ENCODE peak calls at places on chromosomes 12 and 14, in nine cellular contexts. A is endothelial cell of umbilical vein, C is cardiac fibroblast, H is pancreas, M is uterus, F is PC-3, E is gastrocnemius medialis, I is fibroblast of pulmonary artery, R is fibroblast of lung. V is an unnamed sample.

GRCh38 chr12:92740421-92740820 is 37.6 kb downstream of the PLEKHG7 start:
- DNase-seq in A (no peak), C (no peak), H (no peak), M (no peak), F (no peak), E (no peak), I (no peak), R (peak; percentile 44), V (no peak)

GRCh38 chr14:56331815-56332214 is 213.6 kb downstream of the PELI2 start:
- DNase-seq in A (no peak), C (no peak), H (no peak), M (no peak), F (no peak), E (no peak), I (peak; percentile 44), R (peak; percentile 56), V (no peak)

GRCh38 chr14:65302571-65303184 is 109.9 kb upstream of the FUT8 start:
- DNase-seq in A (no peak), C (no peak), H (no peak), M (no peak), F (peak; percentile 80), E (no peak), I (no peak), R (peak; percentile 31), V (no peak)

GRCh38 chr12:76268267-76268666 is 79.9 kb downstream of the BBS10 start:
- DNase-seq in A (no peak), C (peak; percentile 74), H (no peak), M (no peak), F (no peak), E (no peak), I (no peak), R (peak; percentile 64), V (no peak)

GRCh38 chr12:61808856-61809255 is 451.3 kb upstream of the USP15 start:
- DNase-seq in A (no peak), C (no peak), H (no peak), M (no peak), F (peak; percentile 9), E (no peak), I (no peak), R (no peak), V (no peak)

GRCh38 chr14:21406213-21406612 is 22.4 kb upstream of the SUPT16H start:
- DNase-seq in A (no peak), C (no peak), H (no peak), M (no peak), F (no peak), E (no peak), I (no peak), R (no peak), V (no peak)

GRCh38 chr14:30484976-30485375 is 74.0 kb upstream of the G2E3 start:
- DNase-seq in A (no peak), C (no peak), H (no peak), M (no peak), F (no peak), E (no peak), I (no peak), R (no peak), V (no peak)

GRCh38 chr12:116534341-116535121 is 24.6 kb upstream of the MAP1LC3B2 start:
- DNase-seq in A (peak; percentile 42), C (no peak), H (no peak), M (peak; percentile 68), F (peak; percentile 38), E (no peak), I (no peak), R (peak; percentile 59), V (no peak)

GRCh38 chr14:49946320-49947141 is 53.6 kb downstream of the ARF6 start:
- DNase-seq in A (peak; percentile 86), C (peak; percentile 81), H (no peak), M (no peak), F (peak; percentile 93), E (no peak), I (peak; percentile 74), R (peak; percentile 81), V (peak; percentile 69)

GRCh38 chr14:60095781-60096450 is 4.2 kb downstream of the PCNX4 start:
- DNase-seq in A (no peak), C (peak; percentile 81), H (no peak), M (no peak), F (peak; percentile 79), E (no peak), I (peak; percentile 66), R (peak; percentile 84), V (peak; percentile 28)

GRCh38 chr12:88242161-88242925 is 100.2 kb downstream of the TMTC3 start:
- DNase-seq in A (peak; percentile 89), C (peak; percentile 99), H (no peak), M (no peak), F (peak; percentile 98), E (no peak), I (peak; percentile 96), R (peak; percentile 99), V (peak; percentile 89)

GRCh38 chr12:26116829-26117228 is 8.0 kb downstream of the BHLHE41 start:
- DNase-seq in A (no peak), C (no peak), H (no peak), M (no peak), F (peak; percentile 48), E (no peak), I (no peak), R (peak; percentile 32), V (no peak)

GRCh38 chr14:70097576-70098256 is 91.0 kb downstream of the SLC8A3 start:
- DNase-seq in A (no peak), C (no peak), H (no peak), M (no peak), F (no peak), E (no peak), I (no peak), R (no peak), V (no peak)

GRCh38 chr12:97639702-97640101 is 177.1 kb downstream of the RMST start:
- DNase-seq in A (no peak), C (no peak), H (no peak), M (no peak), F (peak; percentile 34), E (no peak), I (no peak), R (peak; percentile 47), V (no peak)

GRCh38 chr12:50026691-50027090 is 1.4 kb upstream of the RACGAP1 start:
- DNase-seq in A (no peak), C (no peak), H (no peak), M (no peak), F (no peak), E (no peak), I (no peak), R (no peak), V (no peak)

GRCh38 chr12:124774462-124775167 is 89.0 kb downstream of the SCARB1 start:
- DNase-seq in A (no peak), C (peak; percentile 99), H (no peak), M (peak; percentile 57), F (peak; percentile 76), E (peak; percentile 35), I (peak; percentile 96), R (peak; percentile 99), V (peak; percentile 71)

GRCh38 chr12:51863921-51864700 is 15.6 kb upstream of the FIGNL2 start:
- DNase-seq in A (no peak), C (no peak), H (no peak), M (no peak), F (no peak), E (no peak), I (no peak), R (peak; percentile 64), V (no peak)

GRCh38 chr14:77043177-77043983 is 14.9 kb upstream of the IRF2BPL start:
- DNase-seq in A (peak; percentile 33), C (peak; percentile 96), H (no peak), M (peak; percentile 64), F (peak; percentile 93), E (no peak), I (peak; percentile 97), R (peak; percentile 94), V (no peak)

GRCh38 chr14:97299661-97300060 is 502.5 kb downstream of the VRK1 start:
- DNase-seq in A (no peak), C (no peak), H (no peak), M (no peak), F (no peak), E (no peak), I (no peak), R (no peak), V (no peak)
- TF ChIP-seq CTCF in A (no peak), C (no peak), H (no peak), M (no peak), F (peak; percentile 47), E (no peak), I (no peak), R (no peak), V (peak; percentile 44)

DNA sequence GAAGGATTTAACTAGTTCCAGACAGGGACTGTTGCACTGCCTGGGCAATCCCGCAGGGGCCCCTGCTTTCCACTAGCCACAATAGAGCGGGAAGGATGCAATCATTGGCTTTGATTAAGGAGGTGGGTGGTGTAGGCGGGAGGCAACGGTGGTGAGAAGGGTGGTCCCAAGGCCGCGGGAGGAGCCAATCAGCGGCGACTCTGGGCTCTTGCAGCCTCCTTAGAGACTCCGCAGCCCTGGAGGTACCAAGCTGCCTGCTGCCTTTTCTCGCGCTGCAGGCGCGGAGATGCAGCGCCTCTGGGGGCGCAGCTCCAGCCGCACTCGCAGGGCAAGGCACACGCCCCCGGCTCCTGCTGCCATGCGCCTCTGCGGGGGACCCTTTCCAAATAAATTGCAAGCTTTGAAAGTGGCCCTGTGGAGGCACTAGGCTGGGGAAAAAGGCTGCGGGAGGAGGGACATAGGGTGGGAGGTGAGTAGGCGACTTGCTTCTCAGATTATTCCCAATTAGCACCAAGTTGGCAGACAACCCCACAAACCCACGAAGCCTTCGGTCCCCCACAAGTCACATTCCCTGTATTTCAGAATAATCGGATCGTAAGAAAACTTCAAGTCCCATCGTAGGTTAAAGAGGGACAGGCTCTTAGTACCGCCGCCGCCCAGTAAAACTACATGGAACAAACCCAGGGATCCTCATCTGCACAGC is 860 bp upstream of the KCNA1 start:
- DNase-seq in A (no peak), C (no peak), H (no peak), M (no peak), F (no peak), E (no peak), I (no peak), R (peak; percentile 36), V (no peak)
- H3K4me3 ChIP-seq in A (no peak overlapping the region), C (no peak overlapping the region), H (no peak overlapping the region), M (no peak overlapping the region), F (no peak overlapping the region), E (peak overlapping the region; percentile 55), I (no peak overlapping the region), R (no peak overlapping the region), V (no peak overlapping the region)

GRCh38 chr14:47207636-47208035 is 467.8 kb downstream of the MDGA2 start:
- DNase-seq in A (peak; percentile 59), C (no peak), H (no peak), M (no peak), F (no peak), E (no peak), I (no peak), R (peak; percentile 9), V (no peak)
- TF ChIP-seq CTCF in A (peak; percentile 9), C (no peak), H (no peak), M (no peak), F (peak; percentile 45), E (no peak), I (no peak), R (no peak), V (peak; percentile 36)

DNA sequence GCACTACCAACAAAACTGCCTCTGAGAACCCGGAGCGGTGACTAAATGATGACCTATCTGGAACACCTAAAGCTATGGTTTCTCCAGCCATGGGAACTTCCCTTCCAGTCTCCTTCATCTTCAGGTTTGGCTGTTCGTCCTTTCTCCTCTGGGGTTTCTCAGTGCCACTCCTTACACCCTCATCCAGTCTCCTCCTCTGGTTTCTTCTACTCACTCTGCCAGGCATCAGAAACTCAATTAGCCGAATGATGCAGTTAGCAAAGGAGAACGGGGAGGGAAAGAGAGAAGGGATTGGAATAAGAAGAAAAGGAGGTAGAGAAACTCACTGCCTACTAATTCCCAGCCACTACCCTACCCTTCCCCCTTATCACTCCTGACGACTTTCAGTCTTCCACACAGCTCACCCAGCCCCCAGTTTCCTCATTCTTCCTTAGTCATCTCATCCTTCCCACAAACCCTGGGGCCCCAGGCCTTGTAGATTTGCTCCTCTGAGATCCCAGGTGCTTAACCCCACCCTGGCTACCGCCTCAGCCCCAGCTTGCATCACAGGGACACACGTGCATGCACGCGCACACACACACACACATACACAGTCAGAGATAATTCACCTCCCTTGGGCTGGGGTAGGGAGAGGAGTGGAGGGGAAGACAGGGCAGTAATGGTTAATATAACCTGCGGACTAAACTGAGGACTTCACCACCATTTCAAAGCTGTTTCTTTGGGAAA is 13.0 kb downstream of the FGD6 start:
- DNase-seq in A (peak; percentile 85), C (peak; percentile 95), H (no peak), M (peak; percentile 20), F (peak; percentile 97), E (no peak), I (peak; percentile 94), R (peak; percentile 95), V (peak; percentile 73)
- H3K4me3 ChIP-seq in A (no peak overlapping the region), C (no peak overlapping the region), H (no peak overlapping the region), M (no peak overlapping the region), F (peak overlapping the region; percentile 59), E (no peak overlapping the region), I (peak overlapping the region; percentile 37), R (no peak overlapping the region), V (no peak overlapping the region)

V was measured in retinal pigment epithelial cell.